ENCODE peak calls at places on chromosomes 11 and 22, in five cellular contexts. K, C, X, W and D are unnamed samples.

GRCh38 chr11:47553417-47553746 is 450 bp upstream of the CELF1 start:
- DNase-seq in K (no peak), C (no peak), X (no peak), W (no peak), D (no peak)

GRCh38 chr22:49152146-49152929 is 675.3 kb downstream of the BRD1 start:
- DNase-seq in K (no peak), C (no peak), X (no peak), W (no peak), D (no peak)

GRCh38 chr11:106581399-106581798 is 436.9 kb downstream of the GUCY1A2 start:
- DNase-seq in K (no peak), C (no peak), X (no peak), W (no peak), D (no peak)

GRCh38 chr11:132962026-132962425 is 570.3 kb downstream of the OPCML start:
- DNase-seq in K (peak; percentile 72), C (no peak), X (no peak), W (no peak), D (no peak)

GRCh38 chr22:37633693-37634504 is 5.6 kb upstream of the SH3BP1 start:
- DNase-seq in K (peak; percentile 92), C (peak; percentile 96), X (no peak), W (peak; percentile 65), D (peak; percentile 72)

GRCh38 chr11:99739464-99740089 is 718.8 kb downstream of the CNTN5 start:
- DNase-seq in K (peak; percentile 40), C (no peak), X (no peak), W (peak; percentile 10), D (no peak)

GRCh38 chr11:36360833-36361232 is 64.7 kb downstream of the PRR5L start:
- DNase-seq in K (no peak), C (no peak), X (no peak), W (peak; percentile 33), D (no peak)

GRCh38 chr11:57546869-57547518 is 9.6 kb downstream of the SMTNL1 start:
- DNase-seq in K (peak; percentile 72), C (no peak), X (no peak), W (no peak), D (no peak)

GRCh38 chr22:46437990-46438389 is 99.4 kb downstream of the CELSR1 start:
- DNase-seq in K (no peak), C (no peak), X (no peak), W (no peak), D (no peak)

GRCh38 chr11:128195057-128195751 is 392.2 kb downstream of the ETS1 start:
- DNase-seq in K (no peak), C (no peak), X (peak; percentile 13), W (no peak), D (no peak)

GRCh38 chr22:41197046-41197807 is 7.9 kb upstream of the L3MBTL2 start:
- DNase-seq in K (peak; percentile 35), C (no peak), X (peak; percentile 52), W (peak; percentile 88), D (peak; percentile 84)

GRCh38 chr11:16365456-16366355 is 9.4 kb upstream of the SOX6 start:
- DNase-seq in K (peak; percentile 40), C (no peak), X (no peak), W (no peak), D (no peak)

GRCh38 chr11:104926771-104927470 is 28.7 kb upstream of the CASP12 start:
- DNase-seq in K (no peak), C (no peak), X (no peak), W (no peak), D (no peak)

GRCh38 chr22:39349506-39349966 is 255 bp upstream of the SYNGR1 start:
- DNase-seq in K (no peak), C (no peak), X (no peak), W (peak; percentile 81), D (no peak)

GRCh38 chr11:60924110-60924905 is at the start of gene TMEM132A:
- DNase-seq in K (peak; percentile 68), C (no peak), X (no peak), W (peak; percentile 35), D (peak; percentile 48)

GRCh38 chr11:97883086-97883485 is 1137.7 kb upstream of the CNTN5 start:
- DNase-seq in K (no peak), C (no peak), X (no peak), W (no peak), D (no peak)

GRCh38 chr11:86043765-86044534 is 24.9 kb downstream of the PICALM start:
- DNase-seq in K (no peak), C (no peak), X (no peak), W (no peak), D (no peak)

GRCh38 chr11:1090600-1091331 is 16.1 kb downstream of the MUC2 start:
- DNase-seq in K (no peak), C (no peak), X (no peak), W (no peak), D (no peak)

GRCh38 chr11:47208628-47209027 is 6.1 kb upstream of the DDB2 start:
- DNase-seq in K (no peak), C (no peak), X (no peak), W (no peak), D (no peak)

GRCh38 chr22:30196867-30197336 is 49.7 kb downstream of the LIF start:
- DNase-seq in K (no peak), C (no peak), X (no peak), W (no peak), D (no peak)

GRCh38 chr11:129747161-129747560 is 68.5 kb upstream of the TMEM45B start:
- DNase-seq in K (no peak), C (no peak), X (no peak), W (no peak), D (no peak)

GRCh38 chr22:32208681-32209080 is 3.8 kb upstream of the RFPL2 start:
- DNase-seq in K (no peak), C (no peak), X (no peak), W (no peak), D (no peak)

GRCh38 chr22:32204856-32205722 is at the start of gene RFPL2:
- DNase-seq in K (peak; percentile 1), C (no peak), X (no peak), W (no peak), D (no peak)

GRCh38 chr22:32207971-32208480 is 3.2 kb upstream of the RFPL2 start:
- DNase-seq in K (no peak), C (no peak), X (no peak), W (no peak), D (no peak)

GRCh38 chr22:32205974-32206773 is 1.3 kb upstream of the RFPL2 start:
- DNase-seq in K (no peak), C (no peak), X (no peak), W (no peak), D (no peak)

DNA sequence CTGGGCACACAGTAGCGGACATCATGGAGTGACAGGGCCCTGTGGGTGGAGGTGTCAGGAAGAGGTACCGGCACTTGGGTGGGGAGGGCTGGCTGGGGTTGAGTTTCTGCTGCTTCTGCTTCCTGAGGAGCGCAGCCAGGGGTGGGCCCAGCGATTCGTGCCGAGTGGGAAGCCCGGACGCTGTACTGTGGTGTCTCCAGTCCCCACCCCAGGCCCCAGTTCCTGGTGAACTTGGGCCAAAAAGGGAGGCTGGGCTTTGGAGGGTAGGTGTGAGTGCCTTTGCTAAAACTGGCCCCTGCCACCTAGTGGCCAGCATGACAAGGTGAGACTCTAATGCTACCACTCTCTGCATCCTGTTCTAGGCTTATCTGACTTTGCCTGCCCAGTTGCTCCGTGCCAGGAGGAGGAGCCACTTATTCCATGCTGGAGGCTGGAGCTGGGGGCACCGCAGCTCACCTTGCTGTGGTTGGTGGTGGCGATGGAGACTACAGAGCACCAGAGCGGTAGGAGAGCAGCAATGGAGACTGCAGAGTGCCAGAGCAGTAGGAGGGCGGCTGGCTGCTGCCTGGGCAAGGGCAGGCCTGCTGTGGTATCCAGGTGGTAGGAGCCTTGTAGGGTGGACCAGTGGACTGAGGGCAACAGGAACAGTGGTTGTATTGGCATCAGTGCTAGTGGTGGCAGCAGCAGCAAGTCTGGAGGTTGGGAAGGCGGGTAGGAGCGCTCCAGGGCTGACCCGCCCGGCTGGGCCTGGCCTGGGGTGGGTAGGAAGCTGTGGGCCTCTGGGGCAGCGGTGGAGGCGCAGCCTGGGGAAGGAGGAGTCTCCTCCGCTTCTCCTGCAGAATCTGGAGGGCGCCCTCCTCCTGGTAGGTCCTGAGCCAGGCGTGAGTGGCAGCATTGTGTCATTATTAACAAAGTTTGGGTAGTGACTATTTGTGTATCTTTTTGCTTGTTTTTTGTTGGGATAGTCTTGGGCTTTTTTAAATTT is 2.2 kb upstream of the RFPL2 start:
- DNase-seq in K (no peak), C (no peak), X (no peak), W (peak; percentile 42), D (no peak)
- H3K27ac ChIP-seq in K (no peak overlapping the region), C (no peak overlapping the region), X (no peak overlapping the region), W (no peak overlapping the region), D (no peak overlapping the region)

GRCh38 chr11:118286545-118286944 is 18.0 kb upstream of the CD3E start:
- DNase-seq in K (no peak), C (no peak), X (no peak), W (no peak), D (no peak)

GRCh38 chr11:118283756-118284350 is 19.8 kb upstream of the MPZL2 start:
- DNase-seq in K (no peak), C (no peak), X (no peak), W (no peak), D (no peak)

GRCh38 chr11:118281284-118281683 is 17.2 kb upstream of the MPZL2 start:
- DNase-seq in K (no peak), C (no peak), X (no peak), W (no peak), D (no peak)

GRCh38 chr11:118283311-118283636 is 19.2 kb upstream of the MPZL2 start:
- DNase-seq in K (no peak), C (no peak), X (no peak), W (no peak), D (no peak)

DNA sequence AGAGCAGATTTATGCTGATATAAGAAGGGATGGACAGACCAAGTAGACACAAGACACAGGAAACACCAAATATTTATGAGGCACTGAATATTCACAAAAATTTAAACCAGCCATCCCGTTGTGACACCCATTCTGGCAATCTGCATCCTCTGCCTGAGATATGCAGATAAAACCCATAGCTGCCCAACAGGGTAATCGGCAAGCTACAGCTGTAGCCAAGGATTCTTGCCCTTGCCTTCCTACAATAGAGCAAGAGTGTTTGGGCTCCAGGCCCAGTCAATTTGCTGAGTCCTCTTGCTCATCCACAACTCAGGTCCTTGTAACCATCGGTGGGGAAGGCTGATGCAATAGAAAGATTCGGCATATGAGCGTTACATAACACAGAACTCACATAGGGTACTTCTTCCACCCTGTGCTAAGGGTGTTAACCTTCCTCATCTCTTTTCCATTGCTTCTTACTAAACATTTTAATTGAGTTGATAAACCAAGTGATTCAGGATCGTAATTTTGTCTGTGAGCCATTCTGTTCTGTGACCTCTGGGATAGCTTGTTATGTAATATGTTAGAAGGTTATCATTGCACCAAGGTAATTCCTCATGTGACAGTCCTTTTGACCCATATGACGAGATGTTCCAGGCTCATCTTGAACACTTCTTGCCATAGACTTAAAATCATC is 18.7 kb upstream of the MPZL2 start:
- DNase-seq in K (no peak), C (no peak), X (no peak), W (no peak), D (no peak)
- H3K4me1 ChIP-seq in K (no peaks in the 10 kb centered on the region), C (peaks cover 15% of the 10 kb centered on the region), X (peaks cover 13% of the 10 kb centered on the region), W (peaks cover 10% of the 10 kb centered on the region), D (no peaks in the 10 kb centered on the region)

GRCh38 chr11:71372693-71373657 is 75.2 kb downstream of the DHCR7 start:
- DNase-seq in K (peak; percentile 50), C (no peak), X (no peak), W (peak; percentile 77), D (no peak)
- TF ChIP-seq CTCF in K (peak; percentile 65), C (no peak), X (no peak), W (peak; percentile 77), D (no peak)

DNA sequence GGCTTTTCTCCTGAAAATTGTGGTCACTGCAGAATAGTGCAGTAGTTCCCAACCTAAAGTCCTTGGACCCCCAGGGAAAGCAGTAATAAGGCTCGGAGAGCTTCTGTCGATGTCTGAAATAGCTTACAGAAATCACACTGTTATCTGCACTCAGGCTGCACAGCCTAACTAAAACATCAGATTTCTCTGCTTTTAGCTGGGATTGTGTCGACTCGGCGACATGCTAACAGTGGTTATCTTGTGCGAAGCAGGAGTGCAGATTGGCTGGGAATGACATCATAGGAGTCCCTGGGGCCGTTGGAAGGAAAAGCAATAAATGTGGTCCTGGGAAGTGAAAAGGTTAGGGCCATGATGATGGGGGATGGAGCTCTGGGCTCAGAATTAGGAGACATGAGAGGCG is 143.9 kb upstream of the NECTIN1 start:
- DNase-seq in K (no peak), C (no peak), X (no peak), W (no peak), D (no peak)
- H3K27ac ChIP-seq in K (no peak overlapping the region), C (no peak overlapping the region), X (no peak overlapping the region), W (no peak overlapping the region), D (no peak overlapping the region)